ENCODE peak calls at places on chromosomes 7 and 10, in seven cellular contexts. N, T, F, U, O, Z and H are unnamed samples.

GRCh38 chr7:120836556-120837125 is 21.3 kb downstream of the TSPAN12 start:
- DNase-seq in N (no peak), Z (no peak), F (no peak), U (no peak), T (no peak), O (no peak), H (no peak)

GRCh38 chr10:113221756-113222168 is 271.7 kb downstream of the TCF7L2 start:
- DNase-seq in O (no peak), N (no peak), Z (no peak), T (no peak), F (no peak), U (no peak), H (no peak)

GRCh38 chr7:51611937-51612336 is 295.3 kb upstream of the COBL start:
- DNase-seq in Z (no peak), T (no peak), O (no peak), F (no peak), N (no peak), U (no peak), H (no peak)

GRCh38 chr7:156143683-156144082 is 331.4 kb upstream of the SHH start:
- DNase-seq in T (no peak), N (no peak), U (no peak), F (no peak), O (no peak), Z (no peak), H (peak; percentile 87)

GRCh38 chr10:133349577-133350011 is 2.4 kb downstream of the PRAP1 start:
- DNase-seq in O (no peak), Z (no peak), F (no peak), U (no peak), T (no peak), N (no peak), H (no peak)

GRCh38 chr10:17394854-17395253 is 59.5 kb downstream of the ST8SIA6 start:
- DNase-seq in F (no peak), O (no peak), U (no peak), Z (no peak), N (no peak), T (no peak), H (no peak)

GRCh38 chr7:112985377-112985987 is 101.1 kb downstream of the GPR85 start:
- DNase-seq in U (no peak), O (no peak), F (no peak), Z (no peak), T (no peak), N (no peak), H (no peak)

GRCh38 chr10:72297281-72297967 is 23.7 kb downstream of the DDIT4 start:
- DNase-seq in O (peak; percentile 85), U (peak; percentile 90), F (peak; percentile 78), N (peak; percentile 48), T (no peak), Z (peak; percentile 45), H (no peak)

GRCh38 chr7:5425507-5426225 is 2.0 kb upstream of the TNRC18 start:
- DNase-seq in Z (peak; percentile 60), U (peak; percentile 74), T (peak; percentile 67), F (no peak), O (peak; percentile 43), N (peak; percentile 78), H (no peak)

GRCh38 chr10:17599089-17599488 is 18.1 kb downstream of the HACD1 start:
- DNase-seq in N (no peak), Z (peak; percentile 25), O (no peak), F (no peak), T (no peak), U (no peak), H (no peak)

GRCh38 chr7:30181211-30181610 is 46.4 kb downstream of the MTURN start:
- DNase-seq in O (no peak), U (no peak), T (no peak), Z (no peak), N (no peak), F (no peak), H (no peak)

GRCh38 chr10:86698207-86698940 is 30.1 kb downstream of the LDB3 start:
- DNase-seq in O (no peak), N (no peak), Z (no peak), U (no peak), T (no peak), F (no peak), H (peak; percentile 59)

GRCh38 chr7:502296-502695 is 17.4 kb downstream of the PDGFA start:
- DNase-seq in N (no peak), O (no peak), F (no peak), U (no peak), Z (no peak), T (no peak), H (peak; percentile 75)

GRCh38 chr10:8544500-8544899 is 490.0 kb downstream of the GATA3 start:
- DNase-seq in U (no peak), O (no peak), T (no peak), F (no peak), N (no peak), Z (no peak), H (no peak)

GRCh38 chr10:102241037-102241443 is 272 bp downstream of the PITX3 start:
- DNase-seq in T (no peak), Z (peak; percentile 16), O (no peak), F (no peak), N (no peak), U (no peak), H (no peak)

GRCh38 chr10:47366056-47366631 is 17.9 kb downstream of the ZNF488 start:
- DNase-seq in N (no peak), F (no peak), U (no peak), T (no peak), Z (no peak), O (no peak), H (no peak)

GRCh38 chr7:140475747-140476333 is 3.5 kb downstream of the MKRN1 start:
- DNase-seq in F (no peak), O (peak; percentile 57), U (peak; percentile 57), Z (peak; percentile 30), T (peak; percentile 12), N (peak; percentile 51), H (no peak)

GRCh38 chr7:116621649-116622048 is 50.3 kb upstream of the MET start:
- DNase-seq in O (no peak), F (no peak), U (no peak), N (no peak), Z (no peak), T (no peak), H (no peak)

GRCh38 chr7:120833551-120833950 is 24.4 kb downstream of the TSPAN12 start:
- DNase-seq in F (no peak), T (no peak), O (no peak), Z (no peak), U (no peak), N (no peak), H (no peak)

GRCh38 chr10:78925800-78926319 is 142.9 kb upstream of the ZMIZ1 start:
- DNase-seq in N (no peak), F (no peak), T (no peak), O (no peak), U (peak; percentile 29), Z (no peak), H (no peak)

GRCh38 chr7:19061331-19061730 is 56.1 kb downstream of the TWIST1 start:
- DNase-seq in Z (no peak), F (no peak), O (no peak), T (no peak), U (no peak), N (no peak), H (no peak)

GRCh38 chr10:116836902-116837513 is 12.3 kb upstream of the ENO4 start:
- DNase-seq in N (no peak), T (no peak), F (no peak), O (no peak), U (no peak), Z (no peak), H (no peak)
- TF ChIP-seq CTCF in N (no peak), T (no peak), F (no peak), O (no peak), U (no peak), Z (no peak), H (peak; percentile 67)

DNA sequence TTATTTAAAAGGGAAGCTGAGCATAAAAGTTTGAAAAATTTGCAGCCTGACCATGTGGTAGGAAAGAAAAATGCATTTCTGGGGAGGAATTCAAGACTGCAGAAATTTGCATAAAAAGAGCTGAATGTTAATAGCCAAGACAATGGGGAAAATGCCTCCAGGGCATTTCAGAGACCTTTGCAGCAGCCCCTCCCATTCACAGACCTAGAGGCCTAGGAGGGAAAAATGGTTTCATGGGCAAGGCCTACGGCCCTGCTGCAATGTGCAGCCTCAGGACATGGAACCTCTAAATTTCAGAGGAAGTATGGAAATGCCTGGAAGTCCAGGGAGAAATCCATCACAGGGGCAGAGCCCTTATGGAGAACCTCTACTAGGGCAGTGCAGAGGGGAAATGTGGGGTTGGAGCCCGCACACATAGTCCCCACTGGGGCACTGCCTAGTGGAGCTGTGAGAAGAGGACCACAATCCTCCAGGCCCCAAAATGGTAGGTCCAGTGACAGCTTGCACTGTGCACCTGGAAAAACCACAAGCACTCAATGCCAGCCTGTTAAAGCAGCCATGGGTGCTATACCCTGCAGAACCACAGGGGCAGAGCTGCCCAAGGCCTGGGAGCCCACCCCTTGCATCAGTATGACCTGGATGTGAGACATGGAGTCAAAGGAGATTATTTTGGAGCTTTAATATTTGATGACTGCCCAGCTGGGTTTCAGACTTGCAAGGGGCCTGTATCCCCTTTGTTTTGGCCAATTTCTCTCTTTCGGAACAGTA is 243.8 kb downstream of the DNAJB9 start:
- DNase-seq in O (no peak), F (no peak), U (peak; percentile 1), T (no peak), N (no peak), Z (no peak), H (peak; percentile 46)
- TF ChIP-seq CTCF in O (no peak), F (no peak), U (no peak), T (no peak), N (no peak), Z (no peak), H (no peak)

GRCh38 chr10:33293081-33293480 is 41.4 kb downstream of the NRP1 start:
- DNase-seq in Z (no peak), U (no peak), N (no peak), F (no peak), T (no peak), O (no peak), H (no peak)

GRCh38 chr10:33291053-33291592 is 43.3 kb downstream of the NRP1 start:
- DNase-seq in T (no peak), U (no peak), O (no peak), Z (no peak), F (no peak), N (no peak), H (no peak)

GRCh38 chr10:33288127-33288526 is 46.3 kb downstream of the NRP1 start:
- DNase-seq in Z (no peak), U (no peak), N (no peak), T (no peak), O (no peak), F (no peak), H (no peak)

GRCh38 chr10:33289776-33290175 is 44.7 kb downstream of the NRP1 start:
- DNase-seq in T (no peak), U (no peak), O (no peak), Z (no peak), N (no peak), F (no peak), H (no peak)

GRCh38 chr10:33290286-33291052 is 44.0 kb downstream of the NRP1 start:
- DNase-seq in N (no peak), T (no peak), F (no peak), U (peak; percentile 17), Z (no peak), O (no peak), H (no peak)
- TF ChIP-seq CTCF in N (no peak), T (no peak), F (no peak), U (no peak), Z (no peak), O (no peak), H (peak; percentile 75)

DNA sequence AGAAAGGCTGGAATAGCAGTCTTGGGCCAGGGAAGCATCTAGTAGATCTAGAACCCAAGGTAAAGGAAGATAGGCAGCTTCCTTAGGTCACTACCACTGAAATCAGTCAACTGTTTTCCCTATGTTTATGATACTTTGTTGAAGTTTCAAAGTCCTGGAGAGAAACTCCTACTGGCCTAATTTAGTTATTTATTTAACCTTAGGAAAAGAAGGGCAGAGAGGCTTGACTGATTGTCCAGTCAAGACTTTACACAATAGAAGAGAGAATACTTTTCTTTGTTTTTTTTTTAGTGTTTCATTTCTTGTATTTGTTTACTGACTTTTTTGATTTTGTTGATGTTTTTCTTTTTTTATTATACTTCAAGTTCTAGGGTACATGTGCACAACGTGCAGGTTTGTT is 138.9 kb upstream of the PHYHIPL start:
- DNase-seq in O (no peak), Z (no peak), U (no peak), F (no peak), T (no peak), N (no peak), H (no peak)
- TF ChIP-seq CTCF in O (no peak), Z (no peak), U (no peak), F (no peak), T (no peak), N (no peak), H (no peak)